ENCODE peak calls at places on chromosomes 5 and 9, in five cellular contexts. L is spleen, Q is stomach, I is transverse colon, A is neuronal stem cell. J is an unnamed sample.

GRCh38 chr9:131517761-131518190 is 13.3 kb downstream of the UCK1 start:
- DNase-seq in L (no peak), I (no peak), Q (no peak), A (no peak), J (no peak)

GRCh38 chr9:98852961-98853360 is 45.5 kb downstream of the GALNT12 start:
- DNase-seq in Q (no peak), A (no peak), I (no peak), L (no peak), J (no peak)

GRCh38 chr9:71924576-71924975 is 13.1 kb downstream of the C9orf85 start:
- DNase-seq in L (no peak), Q (no peak), I (no peak), A (no peak), J (no peak)

GRCh38 chr5:136420168-136420916 is 55.0 kb upstream of the TRPC7 start:
- DNase-seq in A (no peak), Q (no peak), L (no peak), I (no peak), J (no peak)

GRCh38 chr9:20996809-20997208 is 34.6 kb downstream of the HACD4 start:
- DNase-seq in I (no peak), A (no peak), L (no peak), Q (no peak), J (no peak)

GRCh38 chr9:35972093-35972492 is 14.1 kb upstream of the OR2S2 start:
- DNase-seq in I (no peak), Q (no peak), A (no peak), L (no peak), J (no peak)

GRCh38 chr9:78365979-78366697 is 69.2 kb downstream of the PSAT1 start:
- DNase-seq in A (no peak), I (no peak), Q (no peak), L (no peak), J (no peak)

GRCh38 chr5:124572973-124573372 is 173.5 kb downstream of the ZNF608 start:
- DNase-seq in L (no peak), A (no peak), I (no peak), Q (no peak), J (no peak)

GRCh38 chr5:57675236-57675635 is 192.6 kb upstream of the ACTBL2 start:
- DNase-seq in L (no peak), Q (no peak), I (no peak), A (no peak), J (no peak)

GRCh38 chr5:68479524-68479923 is 264.0 kb downstream of the PIK3R1 start:
- DNase-seq in A (no peak), L (no peak), Q (no peak), I (no peak), J (no peak)

GRCh38 chr9:123062306-123063171 is 29.1 kb downstream of the GPR21 start:
- DNase-seq in A (no peak), L (no peak), Q (no peak), I (no peak), J (no peak)

GRCh38 chr5:173616577-173617118 is at the start of gene BOD1:
- DNase-seq in A (peak), I (peak), L (peak), Q (peak), J (peak)

GRCh38 chr5:169805937-169806700 is 169.0 kb downstream of the DOCK2 start:
- DNase-seq in L (no peak), Q (no peak), A (no peak), I (no peak), J (no peak)

GRCh38 chr9:114348906-114349482 is 19.3 kb downstream of the ORM2 start:
- DNase-seq in I (peak), Q (no peak), L (peak), A (peak), J (no peak)

GRCh38 chr5:22855824-22856223 is 2.7 kb upstream of the CDH12 start:
- DNase-seq in L (no peak), A (no peak), I (no peak), Q (no peak), J (no peak)

J was measured in iPS DF 19.7.